ENCODE peak calls at places on chromosomes 13 and 19, in seven cellular contexts. I is Peyer's patch, S is right lobe of liver, V is PC-3, K is fibroblast of lung, Z is heart right ventricle, L is transverse colon. E is an unnamed sample. For H3K4me1, the result is how much of the 10 kb centered on the place peaks cover.

GRCh38 chr19:35935911-35936737 is at the start of gene LRFN3:
- DNase-seq in I (peak), S (peak), V (peak), K (peak), Z (peak), L (peak), E (peak)

GRCh38 chr19:55962186-55962585 is 14.6 kb downstream of the NLRP8 start:
- DNase-seq in I (no peak), S (no peak), V (peak), K (no peak), Z (no peak), L (no peak), E (no peak)

GRCh38 chr13:23979361-23980159 is 82.3 kb upstream of the C1QTNF9B start:
- DNase-seq in I (peak), S (peak), V (peak), K (peak), Z (peak), L (peak), E (peak)

GRCh38 chr13:70253834-70254233 is 145.6 kb upstream of the KLHL1 start:
- DNase-seq in I (no peak), S (no peak), V (peak), K (peak), Z (no peak), L (no peak), E (no peak)

GRCh38 chr19:7113233-7113632 is 43.7 kb downstream of the ZNF557 start:
- DNase-seq in I (no peak), S (no peak), V (no peak), K (no peak), Z (no peak), L (no peak), E (no peak)

GRCh38 chr19:46714523-46715106 is 2.3 kb downstream of the PRKD2 start:
- DNase-seq in I (no peak), S (peak), V (no peak), K (no peak), Z (no peak), L (no peak), E (no peak)

GRCh38 chr13:40940841-40941240 is 78.3 kb downstream of the ELF1 start:
- DNase-seq in I (no peak), S (no peak), V (no peak), K (no peak), Z (peak), L (no peak), E (no peak)

GRCh38 chr13:64414381-64414780 is 2815.8 kb downstream of the PCDH9 start:
- DNase-seq in I (no peak), S (no peak), V (no peak), K (peak), Z (no peak), L (no peak), E (no peak)

GRCh38 chr13:86601351-86601750 is 802.1 kb upstream of the SLITRK6 start:
- DNase-seq in I (no peak), S (no peak), V (peak), K (peak), Z (no peak), L (no peak), E (no peak)

GRCh38 chr13:25064396-25064795 is 31.5 kb upstream of the PABPC3 start:
- DNase-seq in I (no peak), S (no peak), V (no peak), K (no peak), Z (no peak), L (no peak), E (no peak)

GRCh38 chr19:4388171-4389063 is 11.9 kb downstream of the SH3GL1 start:
- DNase-seq in I (no peak), S (peak), V (peak), K (no peak), Z (no peak), L (no peak), E (peak)

GRCh38 chr13:37313383-37313782 is 207.9 kb upstream of the CSNK1A1L start:
- DNase-seq in I (no peak), S (no peak), V (peak), K (peak), Z (no peak), L (no peak), E (no peak)

GRCh38 chr13:95247857-95248256 is 53.4 kb downstream of the ABCC4 start:
- DNase-seq in I (no peak), S (no peak), V (no peak), K (no peak), Z (no peak), L (no peak), E (no peak)

GRCh38 chr13:44713793-44714469 is 137.8 kb upstream of the TSC22D1 start:
- DNase-seq in I (no peak), S (no peak), V (peak), K (peak), Z (no peak), L (no peak), E (no peak)

GRCh38 chr13:43237616-43238015 is 214.2 kb downstream of the DNAJC15 start:
- DNase-seq in I (no peak), S (no peak), V (no peak), K (peak), Z (no peak), L (no peak), E (no peak)

GRCh38 chr13:43240278-43240677 is 216.9 kb downstream of the DNAJC15 start:
- DNase-seq in I (no peak), S (no peak), V (no peak), K (no peak), Z (no peak), L (no peak), E (no peak)

GRCh38 chr13:43238341-43239083 is 215.1 kb downstream of the DNAJC15 start:
- DNase-seq in I (no peak), S (no peak), V (no peak), K (no peak), Z (no peak), L (no peak), E (no peak)

GRCh38 chr13:43242040-43242439 is 218.7 kb downstream of the DNAJC15 start:
- DNase-seq in I (no peak), S (no peak), V (no peak), K (peak), Z (no peak), L (no peak), E (no peak)

GRCh38 chr13:43239441-43239840 is 216.1 kb downstream of the DNAJC15 start:
- DNase-seq in I (no peak), S (no peak), V (no peak), K (no peak), Z (no peak), L (no peak), E (no peak)
- H3K4me1 ChIP-seq in I (under half), S (under half), V (under half), K (under half), Z (under half), L (under half), E (under half)

GRCh38 chr19:45079063-45079910 is at the start of gene GEMIN7:
- DNase-seq in I (peak), S (peak), V (peak), K (peak), Z (peak), L (peak), E (peak)
- TF ChIP-seq CTCF in I (no peak), S (no peak), V (no peak), K (no peak), Z (no peak), L (peak), E (no peak)

GRCh38 chr19:29943615-29944014 is 1.6 kb downstream of the URI1 start:
- DNase-seq in I (no peak), S (no peak), V (no peak), K (no peak), Z (no peak), L (no peak), E (no peak)
- H3K4me1 ChIP-seq in I (under half), S (under half), V (under half), K (under half), Z (under half), L (under half), E (under half)

GRCh38 chr13:31761951-31762350 is 22.6 kb downstream of the RXFP2 start:
- DNase-seq in I (no peak), S (no peak), V (no peak), K (no peak), Z (no peak), L (no peak), E (no peak)

GRCh38 chr13:31767175-31767900 is 28.0 kb downstream of the RXFP2 start:
- DNase-seq in I (no peak), S (no peak), V (no peak), K (peak), Z (no peak), L (no peak), E (no peak)

GRCh38 chr13:31768351-31768750 is 29.0 kb downstream of the RXFP2 start:
- DNase-seq in I (no peak), S (no peak), V (no peak), K (no peak), Z (no peak), L (no peak), E (no peak)

GRCh38 chr13:31765441-31765840 is 26.1 kb downstream of the RXFP2 start:
- DNase-seq in I (no peak), S (no peak), V (no peak), K (peak), Z (no peak), L (no peak), E (no peak)

GRCh38 chr13:31764556-31764955 is 25.2 kb downstream of the RXFP2 start:
- DNase-seq in I (no peak), S (no peak), V (no peak), K (no peak), Z (no peak), L (no peak), E (no peak)
- TF ChIP-seq CTCF in I (no peak), S (no peak), V (no peak), K (no peak), Z (no peak), L (no peak), E (no peak)

DNA sequence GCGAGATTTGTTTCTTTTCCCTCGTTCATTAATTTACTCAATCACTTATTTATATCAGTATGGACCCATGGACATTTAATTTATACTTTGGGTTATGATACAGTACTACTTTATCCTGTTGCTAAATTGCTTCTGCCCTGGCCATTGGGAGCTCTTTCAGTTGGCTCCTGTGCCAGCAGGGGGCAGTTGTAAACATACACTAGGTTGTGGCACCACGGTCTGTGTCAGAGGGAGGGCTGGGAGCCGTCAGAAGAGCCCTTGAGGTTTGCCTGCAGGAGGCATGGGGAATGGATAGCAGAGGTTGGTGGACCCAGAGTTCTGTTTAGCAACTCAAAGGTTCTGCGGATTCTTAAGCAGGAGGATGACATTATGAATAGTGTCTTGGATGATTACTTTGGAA is 94.3 kb downstream of the ERCC5 start:
- DNase-seq in I (no peak), S (no peak), V (no peak), K (no peak), Z (no peak), L (no peak), E (no peak)
- H3K4me1 ChIP-seq in I (under half), S (under half), V (under half), K (under half), Z (under half), L (under half), E (under half)

GRCh38 chr13:27662738-27663470 is 41.2 kb downstream of the POLR1D start:
- DNase-seq in I (no peak), S (no peak), V (no peak), K (no peak), Z (no peak), L (no peak), E (no peak)

GRCh38 chr13:27665761-27666160 is 44.1 kb downstream of the POLR1D start:
- DNase-seq in I (no peak), S (no peak), V (no peak), K (no peak), Z (no peak), L (no peak), E (no peak)

GRCh38 chr13:27663947-27664346 is 42.3 kb downstream of the POLR1D start:
- DNase-seq in I (no peak), S (no peak), V (no peak), K (peak), Z (no peak), L (no peak), E (no peak)

GRCh38 chr13:27666951-27667350 is 45.3 kb downstream of the POLR1D start:
- DNase-seq in I (no peak), S (no peak), V (no peak), K (no peak), Z (no peak), L (no peak), E (no peak)

GRCh38 chr13:27665333-27665732 is 43.6 kb downstream of the POLR1D start:
- DNase-seq in I (no peak), S (no peak), V (peak), K (peak), Z (no peak), L (no peak), E (no peak)
- TF ChIP-seq CTCF in I (no peak), S (no peak), V (peak), K (peak), Z (peak), L (no peak), E (no peak)

GRCh38 chr19:1950640-1951039 is 9.7 kb downstream of the CSNK1G2 start:
- DNase-seq in I (no peak), S (no peak), V (no peak), K (no peak), Z (no peak), L (no peak), E (no peak)

GRCh38 chr19:1949304-1950101 is 8.5 kb downstream of the CSNK1G2 start:
- DNase-seq in I (no peak), S (no peak), V (no peak), K (no peak), Z (no peak), L (no peak), E (no peak)

GRCh38 chr19:1945899-1946298 is 4.9 kb downstream of the CSNK1G2 start:
- DNase-seq in I (peak), S (no peak), V (peak), K (no peak), Z (peak), L (peak), E (no peak)

GRCh38 chr19:1947651-1948209 is 6.8 kb downstream of the CSNK1G2 start:
- DNase-seq in I (no peak), S (no peak), V (no peak), K (no peak), Z (no peak), L (no peak), E (no peak)

DNA sequence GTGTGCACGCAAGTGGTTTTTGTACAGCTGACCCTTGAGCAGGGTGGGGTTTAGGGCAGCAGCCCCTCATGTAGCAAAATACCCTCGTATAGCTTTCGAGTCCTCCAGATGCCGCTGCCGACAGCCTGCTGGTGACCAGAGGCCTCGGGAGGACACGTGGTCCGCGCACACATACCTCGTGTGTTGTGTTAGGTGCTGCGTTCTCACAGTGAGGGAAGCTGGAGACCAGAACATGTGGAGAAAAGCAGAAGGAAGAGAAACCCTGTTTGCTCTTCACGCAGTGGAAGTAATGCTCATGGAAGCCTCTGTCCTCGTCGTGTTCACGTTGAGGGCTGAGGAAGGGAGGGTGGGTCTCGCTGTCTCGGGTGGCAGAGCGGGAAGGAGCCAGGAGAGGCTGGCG is 7.7 kb downstream of the CSNK1G2 start:
- DNase-seq in I (no peak), S (no peak), V (no peak), K (no peak), Z (no peak), L (no peak), E (no peak)
- H3K4me1 ChIP-seq in I (under half), S (under half), V (under half), K (under half), Z (under half), L (under half), E (under half)

DNA sequence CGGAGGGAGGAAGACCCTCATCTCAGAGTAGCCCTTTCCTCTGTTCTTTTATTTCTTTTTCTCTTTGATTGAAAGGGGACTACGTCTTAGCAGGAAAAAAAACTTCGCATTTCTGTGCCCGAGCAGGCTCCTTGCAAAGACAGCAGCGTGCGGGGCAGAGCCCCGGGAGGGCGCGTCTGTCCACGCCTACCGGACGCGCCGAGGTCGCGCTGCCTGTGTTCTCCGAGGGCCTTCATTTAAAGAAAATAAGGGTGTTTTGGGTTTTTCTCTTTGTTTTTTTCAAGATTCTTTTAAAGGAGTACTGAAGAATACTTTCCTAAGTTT is 29.2 kb downstream of the CERS1 start:
- DNase-seq in I (no peak), S (no peak), V (no peak), K (no peak), Z (no peak), L (no peak), E (no peak)
- TF ChIP-seq CTCF in I (no peak), S (no peak), V (peak), K (no peak), Z (peak), L (peak), E (no peak)

GRCh38 chr19:13984186-13984585 is 21.9 kb downstream of the RFX1 start:
- DNase-seq in I (no peak), S (peak), V (no peak), K (no peak), Z (no peak), L (no peak), E (no peak)

GRCh38 chr19:13981988-13982501 is 24.1 kb downstream of the RFX1 start:
- DNase-seq in I (no peak), S (no peak), V (no peak), K (no peak), Z (no peak), L (no peak), E (no peak)

GRCh38 chr19:13983213-13983889 is 22.8 kb downstream of the RFX1 start:
- DNase-seq in I (peak), S (peak), V (no peak), K (no peak), Z (no peak), L (no peak), E (peak)

GRCh38 chr19:13981467-13981866 is 24.7 kb downstream of the RFX1 start:
- DNase-seq in I (peak), S (no peak), V (no peak), K (no peak), Z (no peak), L (no peak), E (no peak)

GRCh38 chr19:13982773-13983172 is 23.3 kb downstream of the RFX1 start:
- DNase-seq in I (no peak), S (no peak), V (no peak), K (no peak), Z (no peak), L (no peak), E (no peak)
- H3K4me1 ChIP-seq in I (half or more), S (under half), V (under half), K (under half), Z (under half), L (under half), E (under half)